ENCODE peak calls at places on chromosomes 2 and 18, in nine cellular contexts. I is A549, G is HCT116, C is SK-N-SH, J is K562, O is GM23338, K is HepG2, U is Panc1, Y is GM12878. M is an unnamed sample.

GRCh38 chr2:63819256-63819655 is 22.4 kb upstream of the UGP2 start:
- DNase-seq in Y (no peak), U (no peak), G (no peak), I (no peak), J (no peak), K (no peak), O (no peak), C (no peak), M (no peak)

GRCh38 chr18:59232309-59233016 is 12.5 kb downstream of the GRP start:
- DNase-seq in I (no peak), J (no peak), O (peak), K (no peak), U (no peak), Y (no peak), G (no peak), C (no peak), M (no peak)

GRCh38 chr18:22346342-22346967 is 71.3 kb downstream of the CTAGE1 start:
- DNase-seq in U (no peak), Y (no peak), K (no peak), J (no peak), G (no peak), O (no peak), C (no peak), I (no peak), M (no peak)

GRCh38 chr2:30747206-30747605 is 60.0 kb downstream of the CAPN13 start:
- DNase-seq in O (no peak), J (no peak), Y (no peak), C (no peak), U (no peak), K (no peak), I (peak), G (no peak), M (no peak)

GRCh38 chr2:172736419-172737174 is 952 bp downstream of the RAPGEF4 start:
- DNase-seq in U (no peak), Y (no peak), G (no peak), C (no peak), O (peak), J (no peak), I (no peak), K (no peak), M (no peak)

GRCh38 chr18:51278045-51278649 is 80.7 kb upstream of the MEX3C start:
- DNase-seq in G (peak), C (peak), K (peak), U (peak), O (peak), Y (no peak), I (peak), J (peak), M (peak)

GRCh38 chr2:235045336-235045972 is 93.6 kb downstream of the SH3BP4 start:
- DNase-seq in K (no peak), O (no peak), I (no peak), U (no peak), C (no peak), Y (peak), G (no peak), J (no peak), M (no peak)

GRCh38 chr2:20157606-20157970 is 67.3 kb downstream of the SDC1 start:
- DNase-seq in O (no peak), U (no peak), Y (no peak), C (no peak), J (no peak), K (no peak), G (no peak), I (no peak), M (no peak)

GRCh38 chr2:27798948-27799645 is 27.6 kb downstream of the MRPL33 start:
- DNase-seq in C (no peak), Y (no peak), J (no peak), K (peak), O (peak), G (peak), U (peak), I (peak), M (no peak)

GRCh38 chr2:9230881-9231280 is 24.3 kb downstream of the ASAP2 start:
- DNase-seq in J (no peak), C (no peak), I (no peak), K (no peak), O (no peak), G (no peak), U (no peak), Y (no peak), M (peak)

GRCh38 chr2:79994161-79994560 is 310.4 kb downstream of the LRRTM1 start:
- DNase-seq in K (no peak), O (no peak), C (no peak), J (no peak), Y (no peak), G (no peak), I (no peak), U (no peak), M (peak)

GRCh38 chr2:6773007-6773693 is 92.6 kb downstream of the CMPK2 start:
- DNase-seq in O (peak), C (peak), Y (no peak), I (peak), K (peak), G (peak), U (peak), J (peak), M (peak)

GRCh38 chr2:37782721-37783438 is 111.4 kb upstream of the CDC42EP3 start:
- DNase-seq in C (no peak), J (no peak), U (no peak), O (no peak), K (no peak), Y (no peak), G (no peak), I (no peak), M (no peak)

GRCh38 chr2:231640229-231640628 is 47.6 kb downstream of the TEX44 start:
- DNase-seq in G (no peak), U (no peak), C (no peak), K (no peak), Y (no peak), I (no peak), O (no peak), J (no peak), M (no peak)

GRCh38 chr18:22194151-22194598 is 24.8 kb downstream of the GATA6 start:
- DNase-seq in J (peak), G (no peak), U (no peak), I (no peak), C (no peak), K (peak), O (peak), Y (no peak), M (no peak)

GRCh38 chr2:220015576-220015975 is 388.1 kb downstream of the SLC4A3 start:
- DNase-seq in K (no peak), J (no peak), O (no peak), Y (no peak), G (no peak), C (no peak), I (no peak), U (no peak), M (no peak)

GRCh38 chr2:146246734-146247523 is 1597.9 kb upstream of the ACVR2A start:
- DNase-seq in I (no peak), Y (no peak), J (no peak), U (no peak), G (no peak), K (no peak), C (no peak), O (no peak), M (no peak)

GRCh38 chr18:46097853-46098615 is at the start of gene ATP5F1A:
- DNase-seq in C (peak), G (peak), Y (peak), K (peak), J (peak), O (peak), U (peak), I (peak), M (peak)
- TF ChIP-seq CTCF in C (peak), G (no peak), Y (no peak), K (peak), J (no peak), O (no peak), U (no peak), I (no peak), M (no peak)

GRCh38 chr18:1353025-1353424 is 448.4 kb downstream of the ADCYAP1 start:
- DNase-seq in K (no peak), J (no peak), G (no peak), Y (no peak), C (no peak), O (no peak), I (no peak), U (no peak), M (no peak)
- TF ChIP-seq REST in K (no peak), J (no peak), G (no peak), Y (no peak), C (no peak), O (no peak), I (no peak), U (no peak), M (no peak)

GRCh38 chr2:45577426-45577825 is 33.6 kb downstream of the SRBD1 start:
- DNase-seq in U (no peak), J (no peak), I (no peak), Y (no peak), C (no peak), K (no peak), O (no peak), G (no peak), M (no peak)

GRCh38 chr2:45582522-45582921 is 28.5 kb downstream of the SRBD1 start:
- DNase-seq in I (no peak), J (no peak), C (no peak), U (no peak), K (no peak), Y (no peak), G (no peak), O (no peak), M (no peak)

GRCh38 chr2:45575881-45576280 is 35.2 kb downstream of the SRBD1 start:
- DNase-seq in O (no peak), Y (no peak), U (no peak), J (no peak), K (no peak), G (no peak), I (no peak), C (no peak), M (no peak)

GRCh38 chr2:45572979-45573378 is 38.1 kb downstream of the SRBD1 start:
- DNase-seq in K (no peak), O (no peak), U (no peak), I (no peak), G (no peak), C (no peak), Y (no peak), J (no peak), M (no peak)

GRCh38 chr2:45578056-45578843 is 32.8 kb downstream of the SRBD1 start:
- DNase-seq in K (peak), Y (no peak), C (peak), U (peak), I (peak), G (no peak), J (peak), O (peak), M (peak)
- TF ChIP-seq CTCF in K (peak), Y (peak), C (peak), U (peak), I (peak), G (peak), J (peak), O (peak), M (no peak)

DNA sequence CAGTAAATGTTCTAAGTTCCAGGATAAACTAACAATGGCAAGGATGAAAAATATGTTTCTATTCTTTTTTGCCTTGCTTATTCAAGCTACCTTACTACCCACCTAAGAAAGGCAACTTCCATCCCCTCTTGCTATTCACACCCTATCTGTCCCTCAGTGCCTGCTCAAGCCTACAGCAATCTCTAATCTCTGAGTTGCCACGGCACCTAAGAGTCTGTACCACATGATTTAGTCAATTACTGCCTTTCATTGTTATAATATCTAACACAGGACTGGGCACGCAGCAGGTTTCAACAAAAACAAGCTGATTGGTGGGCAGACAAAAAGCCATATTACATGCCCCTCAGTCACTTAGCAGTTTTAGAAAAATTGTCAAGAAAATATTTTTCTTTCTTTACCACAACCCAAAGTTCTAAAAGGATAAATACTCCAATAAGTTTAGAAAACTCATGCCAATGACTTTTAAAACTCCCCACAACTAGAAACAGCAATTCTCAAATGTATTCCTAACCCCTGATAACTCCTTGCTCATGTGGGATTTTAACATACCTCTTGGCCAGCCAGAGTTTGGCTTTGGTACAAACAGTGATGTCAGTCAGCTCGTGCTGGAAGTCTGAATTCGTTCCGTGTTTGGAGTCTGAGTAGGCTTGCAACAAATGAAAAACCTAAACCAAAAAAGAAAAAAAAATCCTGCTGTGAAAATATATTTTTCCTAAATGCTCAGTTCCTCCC is 117.3 kb upstream of the ZFP36L2 start:
- DNase-seq in J (no peak), Y (no peak), U (no peak), I (no peak), C (no peak), K (no peak), O (no peak), G (no peak), M (no peak)
- TF ChIP-seq REST in J (no peak), Y (no peak), U (no peak), I (no peak), C (peak), K (no peak), O (no peak), G (no peak), M (no peak)

GRCh38 chr18:63850636-63851035 is 36.9 kb upstream of the SERPINB2 start:
- DNase-seq in U (no peak), K (no peak), J (no peak), I (no peak), Y (no peak), O (no peak), C (no peak), G (no peak), M (no peak)

GRCh38 chr18:63848159-63848558 is 39.3 kb upstream of the SERPINB2 start:
- DNase-seq in U (no peak), G (peak), K (peak), I (peak), J (no peak), C (peak), Y (no peak), O (peak), M (peak)

GRCh38 chr18:63844254-63844653 is 43.3 kb upstream of the SERPINB2 start:
- DNase-seq in I (peak), C (no peak), J (no peak), Y (no peak), K (no peak), G (peak), U (no peak), O (peak), M (peak)

DNA sequence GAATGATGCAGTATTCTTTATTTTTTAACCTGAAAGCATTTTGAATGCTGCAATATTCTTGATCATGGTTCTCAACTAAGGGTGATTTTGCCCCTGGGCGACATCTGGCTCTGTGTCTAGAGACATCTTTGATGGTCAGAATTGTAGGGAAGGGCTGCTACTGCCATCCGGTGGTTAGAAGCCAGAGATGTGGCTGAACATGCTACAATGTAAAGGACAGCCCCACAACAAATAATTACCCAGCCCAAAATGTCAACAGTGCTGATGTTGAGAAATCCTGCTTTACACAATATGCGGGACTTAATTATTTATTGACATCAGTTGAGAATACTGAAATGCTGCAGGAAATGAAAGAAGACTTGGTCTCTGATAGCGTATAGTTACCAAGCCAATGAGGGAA is 37.5 kb upstream of the SERPINB2 start:
- DNase-seq in U (no peak), C (peak), Y (no peak), O (peak), I (peak), G (peak), J (no peak), K (peak), M (peak)
- TF ChIP-seq CTCF in U (peak), C (peak), Y (peak), O (peak), I (peak), G (peak), J (no peak), K (peak), M (peak)

GRCh38 chr18:79117380-79117779 is 48.2 kb downstream of the ATP9B start:
- DNase-seq in J (no peak), C (no peak), G (no peak), U (no peak), K (no peak), Y (no peak), I (no peak), O (no peak), M (no peak)
- TF ChIP-seq REST in J (no peak), C (no peak), G (no peak), U (no peak), K (no peak), Y (no peak), I (no peak), O (no peak), M (no peak)

DNA sequence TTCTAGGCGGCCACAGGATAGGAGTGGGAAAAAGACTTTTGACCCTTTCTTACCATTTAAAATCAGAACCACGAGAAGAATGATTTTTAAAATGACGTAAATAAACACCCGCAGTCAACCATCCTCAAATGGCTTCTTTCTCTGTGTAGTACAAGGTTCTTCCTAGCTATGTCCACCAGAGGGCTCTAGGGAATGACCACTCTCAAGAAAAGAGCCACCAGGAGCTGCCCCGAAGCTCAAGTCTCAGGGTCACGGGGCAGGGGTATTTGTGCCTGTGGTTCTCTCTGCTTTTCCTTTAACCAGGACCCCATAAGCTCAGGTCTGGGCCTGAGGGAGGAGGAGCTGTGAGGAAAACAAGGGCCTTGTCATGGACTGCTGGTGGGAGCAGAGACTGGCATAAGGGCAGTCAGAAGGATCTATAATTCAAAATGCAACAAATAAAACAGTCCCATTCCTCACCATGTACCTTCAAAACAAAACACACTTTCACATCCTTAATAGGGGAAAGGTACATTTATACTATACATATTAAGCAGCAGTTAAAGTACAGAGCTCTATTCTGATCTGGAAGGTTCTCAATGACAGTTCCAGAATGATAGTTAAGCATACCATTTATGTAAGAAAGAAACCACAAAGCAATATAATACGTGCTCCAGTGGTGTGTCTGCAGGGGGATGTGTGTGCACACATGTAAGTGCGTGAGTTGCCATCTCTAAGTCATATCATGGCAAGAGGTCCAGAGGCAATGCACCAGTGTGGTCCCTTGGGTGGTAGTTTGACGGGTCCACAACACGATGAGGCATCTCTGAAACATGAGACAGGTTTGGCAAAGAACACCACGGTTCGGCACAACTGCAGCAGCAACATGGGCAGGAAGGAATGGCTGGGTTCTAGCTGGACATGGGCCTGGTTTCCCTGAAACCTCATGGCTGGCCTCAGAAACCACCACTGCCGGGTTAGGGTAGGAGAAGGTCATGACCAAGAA is 18.6 kb downstream of the LYPD1 start:
- DNase-seq in Y (no peak), J (peak), C (peak), K (peak), I (peak), G (peak), U (peak), O (peak), M (no peak)
- TF ChIP-seq CTCF in Y (peak), J (peak), C (peak), K (peak), I (peak), G (no peak), U (peak), O (peak), M (no peak)